ENCODE peak calls at places on chromosomes 5 and 9, in six cellular contexts. B, H, L, N, S and W are unnamed samples.

GRCh38 chr9:114854736-114855355 is 49.0 kb upstream of the TNFSF15 start:
- DNase-seq in B (no peak), H (no peak), L (no peak), N (no peak), S (no peak), W (no peak)

GRCh38 chr5:10949856-10950630 is 189.0 kb upstream of the DAP start:
- DNase-seq in B (no peak), H (no peak), L (no peak), N (no peak), S (no peak), W (no peak)

GRCh38 chr9:131747352-131747751 is 7.5 kb upstream of the RAPGEF1 start:
- DNase-seq in B (no peak), H (no peak), L (no peak), N (peak; percentile 76), S (no peak), W (no peak)

GRCh38 chr9:121645003-121645402 is 6.4 kb upstream of the DAB2IP start:
- DNase-seq in B (no peak), H (no peak), L (peak; percentile 65), N (no peak), S (no peak), W (no peak)

GRCh38 chr5:3854069-3854741 is 258.6 kb downstream of the IRX1 start:
- DNase-seq in B (no peak), H (no peak), L (no peak), N (no peak), S (no peak), W (no peak)

GRCh38 chr5:68331202-68332108 is 115.9 kb downstream of the PIK3R1 start:
- DNase-seq in B (no peak), H (no peak), L (no peak), N (peak; percentile 39), S (no peak), W (no peak)

GRCh38 chr5:61631438-61631941 is 299.4 kb downstream of the ZSWIM6 start:
- DNase-seq in B (no peak), H (peak; percentile 23), L (no peak), N (no peak), S (peak; percentile 89), W (no peak)

GRCh38 chr5:132261881-132262845 is 4.7 kb downstream of the PDLIM4 start:
- DNase-seq in B (no peak), H (peak; percentile 4), L (no peak), N (no peak), S (no peak), W (no peak)

GRCh38 chr9:385818-386398 is 171.2 kb downstream of the DOCK8 start:
- DNase-seq in B (peak; percentile 28), H (peak; percentile 51), L (peak; percentile 57), N (peak; percentile 15), S (peak; percentile 69), W (no peak)

GRCh38 chr9:98962861-98963260 is 19.2 kb downstream of the COL15A1 start:
- DNase-seq in B (no peak), H (no peak), L (no peak), N (no peak), S (no peak), W (no peak)
- TF ChIP-seq POLR2AphosphoS5 in B (no peak), H (no peak), L (no peak), N (no peak), S (no peak), W (no peak)

DNA sequence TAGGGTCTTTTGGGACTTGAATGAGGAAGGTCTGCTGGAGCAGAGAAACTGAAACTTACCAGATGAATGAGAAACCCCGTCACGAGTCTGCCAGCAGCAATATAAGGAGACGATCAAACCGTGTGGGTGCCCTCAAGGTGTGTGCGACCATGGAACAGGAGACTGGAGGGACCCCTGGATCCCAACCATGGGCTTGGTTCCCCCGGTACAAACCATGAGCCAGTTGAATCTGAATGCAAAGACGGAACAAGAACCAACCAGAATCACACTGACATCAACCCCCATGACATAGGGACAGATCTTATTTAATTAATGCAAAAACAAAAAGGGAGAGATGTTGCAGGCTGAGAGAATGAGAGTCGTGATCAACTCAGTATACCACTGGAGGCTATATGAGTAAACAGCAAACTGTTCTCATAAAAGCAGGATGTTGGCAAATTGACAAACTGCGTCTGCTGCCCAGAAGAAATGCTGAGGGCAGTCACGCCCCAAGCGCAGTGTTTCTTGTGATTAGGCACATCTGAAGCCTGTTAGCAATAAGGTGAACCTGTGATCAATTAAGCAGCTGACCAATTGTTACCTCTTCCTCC is 475.5 kb upstream of the ACO1 start:
- DNase-seq in B (no peak), H (no peak), L (no peak), N (no peak), S (no peak), W (no peak)
- H3K4me3 ChIP-seq in B (no peak overlapping the region), H (no peak overlapping the region), L (no peak overlapping the region), N (no peak overlapping the region), S (no peak overlapping the region), W (no peak overlapping the region)

GRCh38 chr5:122707796-122708195 is 67.1 kb upstream of the SNX2 start:
- DNase-seq in B (no peak), H (no peak), L (no peak), N (no peak), S (no peak), W (no peak)

GRCh38 chr5:122702524-122702875 is 72.4 kb upstream of the SNX2 start:
- DNase-seq in B (no peak), H (no peak), L (no peak), N (no peak), S (no peak), W (no peak)

GRCh38 chr5:122704247-122705036 is 70.4 kb upstream of the SNX2 start:
- DNase-seq in B (peak; percentile 18), H (no peak), L (no peak), N (no peak), S (no peak), W (no peak)

GRCh38 chr5:122703214-122703613 is 71.7 kb upstream of the SNX2 start:
- DNase-seq in B (no peak), H (no peak), L (no peak), N (no peak), S (no peak), W (no peak)

DNA sequence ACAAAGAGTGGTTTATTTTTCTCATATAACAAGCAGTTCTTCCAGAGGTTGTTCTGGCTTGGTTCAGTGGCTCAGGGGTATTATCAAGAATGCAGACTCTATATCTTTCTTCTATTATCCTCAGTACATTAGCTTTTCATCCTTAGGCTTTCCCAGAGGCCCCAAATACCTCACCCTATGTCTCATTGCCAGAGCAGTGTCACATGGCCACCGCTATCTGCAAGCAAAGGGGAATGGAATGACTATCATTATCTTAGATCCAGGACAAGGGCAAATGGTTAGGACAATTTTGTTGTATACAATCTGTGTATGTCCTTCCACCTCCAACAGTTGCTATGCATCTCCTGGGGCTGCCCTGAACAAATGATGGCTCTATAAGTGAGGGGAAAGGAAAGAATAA is 69.0 kb upstream of the SNX2 start:
- DNase-seq in B (no peak), H (no peak), L (no peak), N (no peak), S (no peak), W (no peak)
- TF ChIP-seq POLR2AphosphoS5 in B (no peak), H (no peak), L (no peak), N (no peak), S (no peak), W (no peak)

GRCh38 chr5:95669540-95669939 is 13.3 kb downstream of the SPATA9 start:
- DNase-seq in B (no peak), H (peak; percentile 59), L (peak; percentile 26), N (no peak), S (peak; percentile 96), W (no peak)
- H3K4me3 ChIP-seq in B (no peak overlapping the region), H (no peak overlapping the region), L (no peak overlapping the region), N (no peak overlapping the region), S (no peak overlapping the region), W (no peak overlapping the region)

DNA sequence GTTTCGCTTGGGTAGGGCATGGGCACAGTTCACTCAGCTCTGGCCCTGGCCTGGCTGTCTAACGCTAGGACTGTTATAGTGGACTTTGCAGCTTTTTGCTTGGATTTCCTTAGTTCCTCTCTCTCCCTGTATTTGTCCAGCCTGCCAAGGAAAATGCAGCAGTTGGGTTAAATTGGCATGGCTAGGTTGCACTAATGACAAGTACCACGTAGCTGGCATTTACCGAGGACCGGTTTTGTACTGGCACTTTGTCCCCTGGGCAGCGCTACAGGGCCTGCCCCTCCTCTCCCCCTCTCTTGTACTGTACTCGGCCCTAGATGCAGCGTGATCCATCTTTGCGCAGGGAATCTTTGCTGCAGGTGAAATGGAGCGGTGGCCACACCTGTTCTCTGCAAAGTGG is 2.4 kb downstream of the WDR5 start:
- DNase-seq in B (no peak), H (peak; percentile 35), L (peak; percentile 38), N (no peak), S (no peak), W (no peak)
- TF ChIP-seq POLR2AphosphoS5 in B (no peak), H (no peak), L (no peak), N (no peak), S (no peak), W (no peak)

GRCh38 chr5:142011572-142012185 is 1.1 kb downstream of the GNPDA1 start:
- DNase-seq in B (no peak), H (no peak), L (no peak), N (no peak), S (no peak), W (no peak)
- H3K4me3 ChIP-seq in B (no peak overlapping the region), H (peak overlapping the region; percentile 61), L (peak overlapping the region; percentile 79), N (no peak overlapping the region), S (no peak overlapping the region), W (peak overlapping the region; percentile 77)

GRCh38 chr5:146878471-146879172 is at the start of gene PPP2R2B:
- DNase-seq in B (no peak), H (peak; percentile 16), L (peak; percentile 37), N (no peak), S (peak; percentile 66), W (peak; percentile 55)
- TF ChIP-seq POLR2AphosphoS5 in B (no peak), H (no peak), L (no peak), N (no peak), S (no peak), W (no peak)

DNA sequence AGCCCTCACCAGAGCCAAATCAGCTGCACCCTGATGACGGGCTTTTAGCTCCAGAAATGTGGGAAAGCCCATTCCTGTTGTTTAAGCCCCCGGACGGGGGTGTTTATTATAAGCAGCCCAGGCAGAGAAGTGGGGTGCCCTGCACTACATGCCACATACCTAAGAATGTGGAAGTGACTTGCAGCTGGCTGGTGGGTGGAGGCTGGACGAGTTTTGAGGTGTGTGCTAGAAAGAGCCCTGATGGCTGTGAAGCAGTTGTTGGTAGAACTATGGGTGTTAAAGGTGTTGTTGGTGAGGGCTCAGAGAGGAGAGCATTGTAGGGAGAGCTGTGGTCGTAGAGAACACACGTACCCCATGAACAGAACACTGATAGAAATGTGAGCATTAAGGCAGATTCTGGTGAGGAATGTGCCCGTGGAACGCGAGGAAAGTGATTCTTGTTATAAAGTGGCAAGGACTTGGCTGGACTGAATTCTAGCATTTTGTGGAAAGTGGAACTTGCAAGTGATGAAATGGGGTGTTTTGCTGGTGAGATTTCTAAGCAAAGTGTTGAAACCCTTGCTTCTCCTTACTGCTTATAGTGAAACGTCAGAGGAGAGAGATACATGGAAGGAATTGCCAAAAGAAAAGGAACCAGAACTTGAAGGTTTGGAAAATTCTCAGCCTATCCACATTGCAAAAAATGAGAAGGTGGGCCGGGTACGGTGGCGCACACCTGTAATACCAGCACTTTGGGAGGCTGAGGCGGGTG is 38.9 kb downstream of the AHRR start:
- DNase-seq in B (peak; percentile 6), H (no peak), L (no peak), N (peak; percentile 85), S (no peak), W (no peak)
- H3K4me3 ChIP-seq in B (no peak overlapping the region), H (no peak overlapping the region), L (no peak overlapping the region), N (no peak overlapping the region), S (no peak overlapping the region), W (no peak overlapping the region)